ENCODE peak calls at places on chromosome 11, in ten cellular contexts. One of them, this sample, is unnamed.

GRCh38 chr11:30596832-30597231 is 10.7 kb upstream of the MPPED2 start:
- DNase-seq in hippocampal formation: no peak
- DNase-seq in thoracic aorta: no peak
- DNase-seq in colonic mucosa: no peak
- DNase-seq in endothelial cell: no peak
- DNase-seq in left kidney: peak; percentile 15
- DNase-seq in stimulated activated CD8-positive, alpha-beta memory T cell treated with anti-CD3 and anti-CD28 coated beads, Interleukin-4, amount 100 ng/mL, for 1 hour: no peak
- DNase-seq in tibial nerve: no peak
- DNase-seq in amniotic stem cell: no peak
- DNase-seq in T follicular helper cell: no peak
- DNase-seq in this sample: peak; percentile 38

GRCh38 chr11:64614927-64615326 is 23.9 kb downstream of the SLC22A12 start:
- DNase-seq in amniotic stem cell: no peak
- DNase-seq in left kidney: no peak
- DNase-seq in thoracic aorta: no peak
- DNase-seq in hippocampal formation: no peak
- DNase-seq in T follicular helper cell: no peak
- DNase-seq in tibial nerve: no peak
- DNase-seq in colonic mucosa: no peak
- DNase-seq in endothelial cell: no peak
- DNase-seq in stimulated activated CD8-positive, alpha-beta memory T cell treated with anti-CD3 and anti-CD28 coated beads, Interleukin-4, amount 100 ng/mL, for 1 hour: no peak
- DNase-seq in this sample: no peak

GRCh38 chr11:119999220-119999619 is 138.7 kb downstream of the TRIM29 start:
- DNase-seq in tibial nerve: no peak
- DNase-seq in colonic mucosa: no peak
- DNase-seq in T follicular helper cell: no peak
- DNase-seq in hippocampal formation: no peak
- DNase-seq in left kidney: no peak
- DNase-seq in endothelial cell: no peak
- DNase-seq in thoracic aorta: no peak
- DNase-seq in stimulated activated CD8-positive, alpha-beta memory T cell treated with anti-CD3 and anti-CD28 coated beads, Interleukin-4, amount 100 ng/mL, for 1 hour: no peak
- DNase-seq in amniotic stem cell: no peak
- DNase-seq in this sample: peak; percentile 31

GRCh38 chr11:8329961-8330361 is 66.3 kb upstream of the LMO1 start:
- DNase-seq in hippocampal formation: no peak
- DNase-seq in tibial nerve: no peak
- DNase-seq in endothelial cell: no peak
- DNase-seq in left kidney: peak; percentile 75
- DNase-seq in amniotic stem cell: no peak
- DNase-seq in colonic mucosa: no peak
- DNase-seq in T follicular helper cell: no peak
- DNase-seq in thoracic aorta: no peak
- DNase-seq in stimulated activated CD8-positive, alpha-beta memory T cell treated with anti-CD3 and anti-CD28 coated beads, Interleukin-4, amount 100 ng/mL, for 1 hour: no peak
- DNase-seq in this sample: peak; percentile 88

GRCh38 chr11:44760917-44761545 is 34.3 kb downstream of the TSPAN18 start:
- DNase-seq in amniotic stem cell: peak; percentile 68
- DNase-seq in left kidney: peak; percentile 93
- DNase-seq in hippocampal formation: no peak
- DNase-seq in tibial nerve: peak; percentile 56
- DNase-seq in stimulated activated CD8-positive, alpha-beta memory T cell treated with anti-CD3 and anti-CD28 coated beads, Interleukin-4, amount 100 ng/mL, for 1 hour: no peak
- DNase-seq in T follicular helper cell: no peak
- DNase-seq in endothelial cell: no peak
- DNase-seq in thoracic aorta: peak; percentile 54
- DNase-seq in colonic mucosa: no peak
- DNase-seq in this sample: no peak

GRCh38 chr11:96035031-96035743 is 111.3 kb upstream of the MTMR2 start:
- DNase-seq in hippocampal formation: no peak
- DNase-seq in amniotic stem cell: no peak
- DNase-seq in stimulated activated CD8-positive, alpha-beta memory T cell treated with anti-CD3 and anti-CD28 coated beads, Interleukin-4, amount 100 ng/mL, for 1 hour: no peak
- DNase-seq in colonic mucosa: no peak
- DNase-seq in T follicular helper cell: no peak
- DNase-seq in left kidney: no peak
- DNase-seq in thoracic aorta: no peak
- DNase-seq in endothelial cell: no peak
- DNase-seq in tibial nerve: no peak
- DNase-seq in this sample: no peak

GRCh38 chr11:46161201-46161600 is 39.9 kb upstream of the PHF21A start:
- DNase-seq in stimulated activated CD8-positive, alpha-beta memory T cell treated with anti-CD3 and anti-CD28 coated beads, Interleukin-4, amount 100 ng/mL, for 1 hour: no peak
- DNase-seq in left kidney: no peak
- DNase-seq in T follicular helper cell: no peak
- DNase-seq in amniotic stem cell: no peak
- DNase-seq in colonic mucosa: no peak
- DNase-seq in hippocampal formation: no peak
- DNase-seq in endothelial cell: no peak
- DNase-seq in tibial nerve: no peak
- DNase-seq in thoracic aorta: no peak
- DNase-seq in this sample: no peak

GRCh38 chr11:96967616-96968015 is 577.8 kb downstream of the JRKL start:
- DNase-seq in left kidney: no peak
- DNase-seq in T follicular helper cell: no peak
- DNase-seq in thoracic aorta: no peak
- DNase-seq in hippocampal formation: no peak
- DNase-seq in stimulated activated CD8-positive, alpha-beta memory T cell treated with anti-CD3 and anti-CD28 coated beads, Interleukin-4, amount 100 ng/mL, for 1 hour: no peak
- DNase-seq in endothelial cell: no peak
- DNase-seq in tibial nerve: no peak
- DNase-seq in colonic mucosa: no peak
- DNase-seq in amniotic stem cell: no peak
- DNase-seq in this sample: no peak

GRCh38 chr11:69215784-69216415 is 60.2 kb downstream of the SMIM38 start:
- DNase-seq in stimulated activated CD8-positive, alpha-beta memory T cell treated with anti-CD3 and anti-CD28 coated beads, Interleukin-4, amount 100 ng/mL, for 1 hour: no peak
- DNase-seq in thoracic aorta: no peak
- DNase-seq in T follicular helper cell: no peak
- DNase-seq in left kidney: no peak
- DNase-seq in hippocampal formation: no peak
- DNase-seq in endothelial cell: no peak
- DNase-seq in amniotic stem cell: no peak
- DNase-seq in tibial nerve: no peak
- DNase-seq in colonic mucosa: no peak
- DNase-seq in this sample: no peak

GRCh38 chr11:107752954-107753822 is 41.3 kb upstream of the SLN start:
- DNase-seq in tibial nerve: no peak
- DNase-seq in endothelial cell: no peak
- DNase-seq in T follicular helper cell: no peak
- DNase-seq in stimulated activated CD8-positive, alpha-beta memory T cell treated with anti-CD3 and anti-CD28 coated beads, Interleukin-4, amount 100 ng/mL, for 1 hour: no peak
- DNase-seq in left kidney: no peak
- DNase-seq in amniotic stem cell: no peak
- DNase-seq in colonic mucosa: no peak
- DNase-seq in thoracic aorta: no peak
- DNase-seq in hippocampal formation: no peak
- DNase-seq in this sample: peak; percentile 21

GRCh38 chr11:130187096-130187495 is 27.5 kb downstream of the ST14 start:
- DNase-seq in left kidney: no peak
- DNase-seq in hippocampal formation: no peak
- DNase-seq in colonic mucosa: no peak
- DNase-seq in thoracic aorta: no peak
- DNase-seq in stimulated activated CD8-positive, alpha-beta memory T cell treated with anti-CD3 and anti-CD28 coated beads, Interleukin-4, amount 100 ng/mL, for 1 hour: no peak
- DNase-seq in endothelial cell: no peak
- DNase-seq in T follicular helper cell: no peak
- DNase-seq in tibial nerve: no peak
- DNase-seq in amniotic stem cell: no peak
- DNase-seq in this sample: no peak

GRCh38 chr11:32792948-32793475 is 1.4 kb downstream of the CCDC73 start:
- DNase-seq in hippocampal formation: peak; percentile 7
- DNase-seq in left kidney: peak; percentile 76
- DNase-seq in endothelial cell: peak; percentile 60
- DNase-seq in colonic mucosa: peak; percentile 67
- DNase-seq in thoracic aorta: no peak
- DNase-seq in amniotic stem cell: no peak
- DNase-seq in tibial nerve: peak; percentile 60
- DNase-seq in T follicular helper cell: peak; percentile 43
- DNase-seq in stimulated activated CD8-positive, alpha-beta memory T cell treated with anti-CD3 and anti-CD28 coated beads, Interleukin-4, amount 100 ng/mL, for 1 hour: peak; percentile 31
- DNase-seq in this sample: peak; percentile 66

GRCh38 chr11:70080763-70081162 is 2.6 kb downstream of the ANO1 start:
- DNase-seq in T follicular helper cell: no peak
- DNase-seq in stimulated activated CD8-positive, alpha-beta memory T cell treated with anti-CD3 and anti-CD28 coated beads, Interleukin-4, amount 100 ng/mL, for 1 hour: no peak
- DNase-seq in left kidney: no peak
- DNase-seq in hippocampal formation: no peak
- DNase-seq in colonic mucosa: no peak
- DNase-seq in tibial nerve: no peak
- DNase-seq in thoracic aorta: no peak
- DNase-seq in amniotic stem cell: no peak
- DNase-seq in endothelial cell: no peak
- DNase-seq in this sample: no peak

GRCh38 chr11:9231848-9232177 is 33.3 kb downstream of the DENND5A start:
- DNase-seq in colonic mucosa: no peak
- DNase-seq in tibial nerve: peak; percentile 11
- DNase-seq in amniotic stem cell: no peak
- DNase-seq in endothelial cell: no peak
- DNase-seq in hippocampal formation: peak; percentile 93
- DNase-seq in stimulated activated CD8-positive, alpha-beta memory T cell treated with anti-CD3 and anti-CD28 coated beads, Interleukin-4, amount 100 ng/mL, for 1 hour: no peak
- DNase-seq in left kidney: peak; percentile 58
- DNase-seq in T follicular helper cell: no peak
- DNase-seq in thoracic aorta: no peak
- DNase-seq in this sample: no peak

GRCh38 chr11:22441831-22442230 is 103.7 kb downstream of the SLC17A6 start:
- DNase-seq in colonic mucosa: no peak
- DNase-seq in hippocampal formation: no peak
- DNase-seq in thoracic aorta: no peak
- DNase-seq in T follicular helper cell: no peak
- DNase-seq in endothelial cell: no peak
- DNase-seq in amniotic stem cell: no peak
- DNase-seq in stimulated activated CD8-positive, alpha-beta memory T cell treated with anti-CD3 and anti-CD28 coated beads, Interleukin-4, amount 100 ng/mL, for 1 hour: no peak
- DNase-seq in tibial nerve: no peak
- DNase-seq in left kidney: no peak
- DNase-seq in this sample: no peak

GRCh38 chr11:78961938-78962701 is 387.5 kb upstream of the NARS2 start:
- DNase-seq in T follicular helper cell: no peak
- DNase-seq in thoracic aorta: peak; percentile 8
- DNase-seq in stimulated activated CD8-positive, alpha-beta memory T cell treated with anti-CD3 and anti-CD28 coated beads, Interleukin-4, amount 100 ng/mL, for 1 hour: no peak
- DNase-seq in amniotic stem cell: no peak
- DNase-seq in colonic mucosa: no peak
- DNase-seq in hippocampal formation: peak; percentile 30
- DNase-seq in endothelial cell: peak; percentile 71
- DNase-seq in tibial nerve: no peak
- DNase-seq in left kidney: peak; percentile 98
- DNase-seq in this sample: peak; percentile 97

GRCh38 chr11:73312036-73312435 is 4.0 kb downstream of the ARHGEF17 start:
- DNase-seq in amniotic stem cell: no peak
- DNase-seq in stimulated activated CD8-positive, alpha-beta memory T cell treated with anti-CD3 and anti-CD28 coated beads, Interleukin-4, amount 100 ng/mL, for 1 hour: no peak
- DNase-seq in hippocampal formation: no peak
- DNase-seq in thoracic aorta: no peak
- DNase-seq in colonic mucosa: no peak
- DNase-seq in left kidney: no peak
- DNase-seq in endothelial cell: no peak
- DNase-seq in T follicular helper cell: no peak
- DNase-seq in tibial nerve: no peak
- DNase-seq in this sample: no peak

GRCh38 chr11:75606099-75606498 is 44.0 kb downstream of the SERPINH1 start:
- DNase-seq in tibial nerve: no peak
- DNase-seq in colonic mucosa: no peak
- DNase-seq in thoracic aorta: no peak
- DNase-seq in T follicular helper cell: no peak
- DNase-seq in stimulated activated CD8-positive, alpha-beta memory T cell treated with anti-CD3 and anti-CD28 coated beads, Interleukin-4, amount 100 ng/mL, for 1 hour: no peak
- DNase-seq in hippocampal formation: no peak
- DNase-seq in amniotic stem cell: no peak
- DNase-seq in left kidney: no peak
- DNase-seq in endothelial cell: no peak
- DNase-seq in this sample: no peak

GRCh38 chr11:12863605-12864121 is 145.5 kb upstream of the RASSF10 start:
- DNase-seq in T follicular helper cell: no peak
- DNase-seq in stimulated activated CD8-positive, alpha-beta memory T cell treated with anti-CD3 and anti-CD28 coated beads, Interleukin-4, amount 100 ng/mL, for 1 hour: no peak
- DNase-seq in amniotic stem cell: no peak
- DNase-seq in thoracic aorta: no peak
- DNase-seq in colonic mucosa: no peak
- DNase-seq in tibial nerve: no peak
- DNase-seq in hippocampal formation: peak; percentile 72
- DNase-seq in endothelial cell: no peak
- DNase-seq in left kidney: no peak
- DNase-seq in this sample: no peak

This sample was measured in NCI-H69.